ENCODE peak calls at places on chromosomes 3 and 15, in ten cellular contexts. One of them, this sample, is unnamed.

GRCh38 chr3:12993623-12994356 is 79.4 kb downstream of the IQSEC1 start:
- DNase-seq in amniotic epithelial cell: no peak
- DNase-seq in HFF-Myc: no peak
- DNase-seq in psoas muscle: peak
- DNase-seq in lung microvascular endothelial cell: no peak
- DNase-seq in ELF-1: peak
- DNase-seq in cerebellar cortex: no peak
- DNase-seq in left ventricle myocardium inferior: no peak
- DNase-seq in EH: peak
- DNase-seq in activated T-cell treated with anti-CD3 and anti-CD28 coated beads, Interleukin-2, amount 50 U/mL, for 48 hours: no peak
- DNase-seq in this sample: peak

GRCh38 chr15:77497942-77498361 is 77.3 kb downstream of the HMG20A start:
- DNase-seq in cerebellar cortex: peak
- DNase-seq in EH: peak
- DNase-seq in HFF-Myc: no peak
- DNase-seq in amniotic epithelial cell: no peak
- DNase-seq in lung microvascular endothelial cell: no peak
- DNase-seq in activated T-cell treated with anti-CD3 and anti-CD28 coated beads, Interleukin-2, amount 50 U/mL, for 48 hours: no peak
- DNase-seq in ELF-1: peak
- DNase-seq in left ventricle myocardium inferior: no peak
- DNase-seq in psoas muscle: peak
- DNase-seq in this sample: no peak

GRCh38 chr15:47675735-47676134 is 41.6 kb upstream of the SEMA6D start:
- DNase-seq in ELF-1: peak
- DNase-seq in psoas muscle: no peak
- DNase-seq in EH: no peak
- DNase-seq in amniotic epithelial cell: no peak
- DNase-seq in lung microvascular endothelial cell: no peak
- DNase-seq in cerebellar cortex: no peak
- DNase-seq in HFF-Myc: no peak
- DNase-seq in activated T-cell treated with anti-CD3 and anti-CD28 coated beads, Interleukin-2, amount 50 U/mL, for 48 hours: no peak
- DNase-seq in left ventricle myocardium inferior: no peak
- DNase-seq in this sample: no peak

GRCh38 chr3:22451501-22451900 is 700.5 kb upstream of the ZNF385D start:
- DNase-seq in EH: no peak
- DNase-seq in activated T-cell treated with anti-CD3 and anti-CD28 coated beads, Interleukin-2, amount 50 U/mL, for 48 hours: no peak
- DNase-seq in cerebellar cortex: peak
- DNase-seq in HFF-Myc: no peak
- DNase-seq in lung microvascular endothelial cell: no peak
- DNase-seq in ELF-1: no peak
- DNase-seq in amniotic epithelial cell: no peak
- DNase-seq in left ventricle myocardium inferior: no peak
- DNase-seq in psoas muscle: no peak
- DNase-seq in this sample: no peak

GRCh38 chr3:127690823-127691452 is 18.2 kb downstream of the ABTB1 start:
- DNase-seq in ELF-1: peak
- DNase-seq in psoas muscle: peak
- DNase-seq in cerebellar cortex: no peak
- DNase-seq in lung microvascular endothelial cell: peak
- DNase-seq in EH: peak
- DNase-seq in activated T-cell treated with anti-CD3 and anti-CD28 coated beads, Interleukin-2, amount 50 U/mL, for 48 hours: no peak
- DNase-seq in left ventricle myocardium inferior: peak
- DNase-seq in amniotic epithelial cell: peak
- DNase-seq in HFF-Myc: no peak
- DNase-seq in this sample: peak

GRCh38 chr15:57510647-57511046 is 81.1 kb upstream of the MYZAP start:
- DNase-seq in lung microvascular endothelial cell: no peak
- DNase-seq in amniotic epithelial cell: peak
- DNase-seq in left ventricle myocardium inferior: peak
- DNase-seq in ELF-1: no peak
- DNase-seq in cerebellar cortex: no peak
- DNase-seq in activated T-cell treated with anti-CD3 and anti-CD28 coated beads, Interleukin-2, amount 50 U/mL, for 48 hours: no peak
- DNase-seq in HFF-Myc: no peak
- DNase-seq in psoas muscle: no peak
- DNase-seq in EH: no peak
- DNase-seq in this sample: no peak

GRCh38 chr15:72242775-72243370 is 11.9 kb upstream of the PKM start:
- DNase-seq in lung microvascular endothelial cell: no peak
- DNase-seq in EH: no peak
- DNase-seq in left ventricle myocardium inferior: no peak
- DNase-seq in activated T-cell treated with anti-CD3 and anti-CD28 coated beads, Interleukin-2, amount 50 U/mL, for 48 hours: no peak
- DNase-seq in psoas muscle: no peak
- DNase-seq in HFF-Myc: no peak
- DNase-seq in amniotic epithelial cell: no peak
- DNase-seq in ELF-1: no peak
- DNase-seq in cerebellar cortex: peak
- DNase-seq in this sample: no peak

GRCh38 chr3:19347701-19348100 is 199.4 kb downstream of the KCNH8 start:
- DNase-seq in left ventricle myocardium inferior: no peak
- DNase-seq in HFF-Myc: no peak
- DNase-seq in activated T-cell treated with anti-CD3 and anti-CD28 coated beads, Interleukin-2, amount 50 U/mL, for 48 hours: no peak
- DNase-seq in amniotic epithelial cell: no peak
- DNase-seq in cerebellar cortex: no peak
- DNase-seq in lung microvascular endothelial cell: no peak
- DNase-seq in ELF-1: no peak
- DNase-seq in psoas muscle: no peak
- DNase-seq in EH: no peak
- DNase-seq in this sample: no peak

GRCh38 chr15:43762824-43763223 is 13.9 kb downstream of the ELL3 start:
- DNase-seq in activated T-cell treated with anti-CD3 and anti-CD28 coated beads, Interleukin-2, amount 50 U/mL, for 48 hours: no peak
- DNase-seq in ELF-1: no peak
- DNase-seq in psoas muscle: no peak
- DNase-seq in lung microvascular endothelial cell: no peak
- DNase-seq in HFF-Myc: no peak
- DNase-seq in left ventricle myocardium inferior: no peak
- DNase-seq in EH: no peak
- DNase-seq in cerebellar cortex: no peak
- DNase-seq in amniotic epithelial cell: no peak
- DNase-seq in this sample: no peak

GRCh38 chr3:180457238-180457637 is 144.7 kb upstream of the TTC14 start:
- DNase-seq in psoas muscle: no peak
- DNase-seq in HFF-Myc: no peak
- DNase-seq in ELF-1: no peak
- DNase-seq in cerebellar cortex: no peak
- DNase-seq in amniotic epithelial cell: no peak
- DNase-seq in EH: no peak
- DNase-seq in lung microvascular endothelial cell: no peak
- DNase-seq in activated T-cell treated with anti-CD3 and anti-CD28 coated beads, Interleukin-2, amount 50 U/mL, for 48 hours: no peak
- DNase-seq in left ventricle myocardium inferior: no peak
- DNase-seq in this sample: no peak

GRCh38 chr15:76885212-76885611 is 19.9 kb downstream of the SCAPER start:
- DNase-seq in lung microvascular endothelial cell: no peak
- DNase-seq in activated T-cell treated with anti-CD3 and anti-CD28 coated beads, Interleukin-2, amount 50 U/mL, for 48 hours: no peak
- DNase-seq in cerebellar cortex: no peak
- DNase-seq in HFF-Myc: no peak
- DNase-seq in amniotic epithelial cell: no peak
- DNase-seq in EH: no peak
- DNase-seq in psoas muscle: no peak
- DNase-seq in ELF-1: no peak
- DNase-seq in left ventricle myocardium inferior: no peak
- DNase-seq in this sample: no peak

GRCh38 chr3:52441772-52442332 is 3.1 kb downstream of the SEMA3G start:
- DNase-seq in lung microvascular endothelial cell: no peak
- DNase-seq in HFF-Myc: no peak
- DNase-seq in psoas muscle: no peak
- DNase-seq in activated T-cell treated with anti-CD3 and anti-CD28 coated beads, Interleukin-2, amount 50 U/mL, for 48 hours: no peak
- DNase-seq in ELF-1: no peak
- DNase-seq in left ventricle myocardium inferior: no peak
- DNase-seq in amniotic epithelial cell: no peak
- DNase-seq in EH: no peak
- DNase-seq in cerebellar cortex: no peak
- DNase-seq in this sample: no peak

GRCh38 chr15:85620321-85621044 is 174.2 kb downstream of the KLHL25 start:
- DNase-seq in left ventricle myocardium inferior: no peak
- DNase-seq in activated T-cell treated with anti-CD3 and anti-CD28 coated beads, Interleukin-2, amount 50 U/mL, for 48 hours: no peak
- DNase-seq in ELF-1: no peak
- DNase-seq in EH: peak
- DNase-seq in amniotic epithelial cell: peak
- DNase-seq in cerebellar cortex: no peak
- DNase-seq in psoas muscle: no peak
- DNase-seq in lung microvascular endothelial cell: peak
- DNase-seq in HFF-Myc: no peak
- DNase-seq in this sample: no peak

GRCh38 chr15:36335659-36336058 is 243.8 kb upstream of the CDIN1 start:
- DNase-seq in psoas muscle: no peak
- DNase-seq in lung microvascular endothelial cell: no peak
- DNase-seq in amniotic epithelial cell: no peak
- DNase-seq in EH: no peak
- DNase-seq in cerebellar cortex: no peak
- DNase-seq in HFF-Myc: no peak
- DNase-seq in left ventricle myocardium inferior: no peak
- DNase-seq in ELF-1: no peak
- DNase-seq in activated T-cell treated with anti-CD3 and anti-CD28 coated beads, Interleukin-2, amount 50 U/mL, for 48 hours: no peak
- DNase-seq in this sample: no peak

GRCh38 chr3:194555175-194556062 is 68.6 kb upstream of the ATP13A3 start:
- DNase-seq in ELF-1: no peak
- DNase-seq in lung microvascular endothelial cell: no peak
- DNase-seq in cerebellar cortex: no peak
- DNase-seq in EH: no peak
- DNase-seq in psoas muscle: no peak
- DNase-seq in left ventricle myocardium inferior: no peak
- DNase-seq in activated T-cell treated with anti-CD3 and anti-CD28 coated beads, Interleukin-2, amount 50 U/mL, for 48 hours: no peak
- DNase-seq in amniotic epithelial cell: no peak
- DNase-seq in HFF-Myc: no peak
- DNase-seq in this sample: no peak

GRCh38 chr15:39248204-39248603 is 332.7 kb upstream of the THBS1 start:
- DNase-seq in ELF-1: no peak
- DNase-seq in activated T-cell treated with anti-CD3 and anti-CD28 coated beads, Interleukin-2, amount 50 U/mL, for 48 hours: no peak
- DNase-seq in amniotic epithelial cell: no peak
- DNase-seq in EH: peak
- DNase-seq in cerebellar cortex: no peak
- DNase-seq in lung microvascular endothelial cell: peak
- DNase-seq in HFF-Myc: no peak
- DNase-seq in psoas muscle: no peak
- DNase-seq in left ventricle myocardium inferior: peak
- DNase-seq in this sample: peak

GRCh38 chr3:33942483-33943150 is 144.2 kb downstream of the PDCD6IP start:
- DNase-seq in amniotic epithelial cell: peak
- DNase-seq in left ventricle myocardium inferior: no peak
- DNase-seq in ELF-1: no peak
- DNase-seq in cerebellar cortex: no peak
- DNase-seq in lung microvascular endothelial cell: no peak
- DNase-seq in psoas muscle: no peak
- DNase-seq in HFF-Myc: no peak
- DNase-seq in EH: no peak
- DNase-seq in activated T-cell treated with anti-CD3 and anti-CD28 coated beads, Interleukin-2, amount 50 U/mL, for 48 hours: no peak
- DNase-seq in this sample: no peak

GRCh38 chr3:170055209-170055608 is 17.4 kb downstream of the GPR160 start:
- DNase-seq in ELF-1: no peak
- DNase-seq in EH: peak
- DNase-seq in activated T-cell treated with anti-CD3 and anti-CD28 coated beads, Interleukin-2, amount 50 U/mL, for 48 hours: no peak
- DNase-seq in psoas muscle: no peak
- DNase-seq in amniotic epithelial cell: peak
- DNase-seq in lung microvascular endothelial cell: no peak
- DNase-seq in HFF-Myc: no peak
- DNase-seq in cerebellar cortex: no peak
- DNase-seq in left ventricle myocardium inferior: no peak
- DNase-seq in this sample: no peak

GRCh38 chr3:60594025-60594424 is 657.2 kb downstream of the FHIT start:
- DNase-seq in left ventricle myocardium inferior: peak
- DNase-seq in psoas muscle: peak
- DNase-seq in amniotic epithelial cell: peak
- DNase-seq in HFF-Myc: no peak
- DNase-seq in ELF-1: no peak
- DNase-seq in cerebellar cortex: no peak
- DNase-seq in activated T-cell treated with anti-CD3 and anti-CD28 coated beads, Interleukin-2, amount 50 U/mL, for 48 hours: no peak
- DNase-seq in lung microvascular endothelial cell: no peak
- DNase-seq in EH: no peak
- DNase-seq in this sample: peak

GRCh38 chr3:143455480-143455879 is 335.9 kb downstream of the CHST2 start:
- DNase-seq in psoas muscle: no peak
- DNase-seq in left ventricle myocardium inferior: no peak
- DNase-seq in EH: no peak
- DNase-seq in amniotic epithelial cell: no peak
- DNase-seq in HFF-Myc: no peak
- DNase-seq in cerebellar cortex: no peak
- DNase-seq in ELF-1: no peak
- DNase-seq in lung microvascular endothelial cell: no peak
- DNase-seq in activated T-cell treated with anti-CD3 and anti-CD28 coated beads, Interleukin-2, amount 50 U/mL, for 48 hours: no peak
- DNase-seq in this sample: no peak

GRCh38 chr3:5264093-5264610 is 76.6 kb downstream of the EDEM1 start:
- DNase-seq in ELF-1: no peak
- DNase-seq in EH: peak
- DNase-seq in cerebellar cortex: no peak
- DNase-seq in amniotic epithelial cell: peak
- DNase-seq in psoas muscle: no peak
- DNase-seq in HFF-Myc: no peak
- DNase-seq in lung microvascular endothelial cell: no peak
- DNase-seq in activated T-cell treated with anti-CD3 and anti-CD28 coated beads, Interleukin-2, amount 50 U/mL, for 48 hours: no peak
- DNase-seq in left ventricle myocardium inferior: no peak
- DNase-seq in this sample: no peak

GRCh38 chr15:87827126-87827525 is 429.4 kb downstream of the NTRK3 start:
- DNase-seq in cerebellar cortex: no peak
- DNase-seq in left ventricle myocardium inferior: no peak
- DNase-seq in EH: peak
- DNase-seq in ELF-1: no peak
- DNase-seq in HFF-Myc: no peak
- DNase-seq in amniotic epithelial cell: peak
- DNase-seq in lung microvascular endothelial cell: no peak
- DNase-seq in psoas muscle: no peak
- DNase-seq in activated T-cell treated with anti-CD3 and anti-CD28 coated beads, Interleukin-2, amount 50 U/mL, for 48 hours: no peak
- DNase-seq in this sample: no peak

GRCh38 chr15:39486546-39487081 is 94.3 kb upstream of the THBS1 start:
- DNase-seq in cerebellar cortex: no peak
- DNase-seq in EH: no peak
- DNase-seq in HFF-Myc: no peak
- DNase-seq in amniotic epithelial cell: no peak
- DNase-seq in left ventricle myocardium inferior: no peak
- DNase-seq in activated T-cell treated with anti-CD3 and anti-CD28 coated beads, Interleukin-2, amount 50 U/mL, for 48 hours: no peak
- DNase-seq in ELF-1: no peak
- DNase-seq in psoas muscle: no peak
- DNase-seq in lung microvascular endothelial cell: peak
- DNase-seq in this sample: no peak

GRCh38 chr3:121557426-121557934 is 10.3 kb upstream of the ARGFX start:
- DNase-seq in HFF-Myc: no peak
- DNase-seq in left ventricle myocardium inferior: no peak
- DNase-seq in EH: no peak
- DNase-seq in lung microvascular endothelial cell: no peak
- DNase-seq in psoas muscle: no peak
- DNase-seq in activated T-cell treated with anti-CD3 and anti-CD28 coated beads, Interleukin-2, amount 50 U/mL, for 48 hours: no peak
- DNase-seq in amniotic epithelial cell: no peak
- DNase-seq in ELF-1: no peak
- DNase-seq in cerebellar cortex: no peak
- DNase-seq in this sample: no peak

GRCh38 chr3:43770426-43771103 is 79.8 kb downstream of the ABHD5 start:
- DNase-seq in EH: peak
- DNase-seq in cerebellar cortex: peak
- DNase-seq in HFF-Myc: no peak
- DNase-seq in ELF-1: no peak
- DNase-seq in activated T-cell treated with anti-CD3 and anti-CD28 coated beads, Interleukin-2, amount 50 U/mL, for 48 hours: peak
- DNase-seq in psoas muscle: peak
- DNase-seq in left ventricle myocardium inferior: peak
- DNase-seq in lung microvascular endothelial cell: peak
- DNase-seq in amniotic epithelial cell: peak
- DNase-seq in this sample: peak

GRCh38 chr15:85764649-85765277 is 30.0 kb downstream of the KLHL25 start:
- DNase-seq in ELF-1: no peak
- DNase-seq in left ventricle myocardium inferior: no peak
- DNase-seq in EH: peak
- DNase-seq in amniotic epithelial cell: no peak
- DNase-seq in psoas muscle: no peak
- DNase-seq in HFF-Myc: no peak
- DNase-seq in activated T-cell treated with anti-CD3 and anti-CD28 coated beads, Interleukin-2, amount 50 U/mL, for 48 hours: no peak
- DNase-seq in cerebellar cortex: no peak
- DNase-seq in lung microvascular endothelial cell: peak
- DNase-seq in this sample: no peak

GRCh38 chr3:39513801-39514369 is 46.4 kb downstream of the MOBP start:
- DNase-seq in EH: no peak
- DNase-seq in lung microvascular endothelial cell: no peak
- DNase-seq in activated T-cell treated with anti-CD3 and anti-CD28 coated beads, Interleukin-2, amount 50 U/mL, for 48 hours: no peak
- DNase-seq in HFF-Myc: no peak
- DNase-seq in amniotic epithelial cell: no peak
- DNase-seq in cerebellar cortex: no peak
- DNase-seq in psoas muscle: no peak
- DNase-seq in left ventricle myocardium inferior: no peak
- DNase-seq in ELF-1: no peak
- DNase-seq in this sample: no peak

GRCh38 chr3:110773413-110773954 is 298.1 kb upstream of the NECTIN3 start:
- DNase-seq in lung microvascular endothelial cell: peak
- DNase-seq in activated T-cell treated with anti-CD3 and anti-CD28 coated beads, Interleukin-2, amount 50 U/mL, for 48 hours: no peak
- DNase-seq in ELF-1: peak
- DNase-seq in HFF-Myc: peak
- DNase-seq in EH: peak
- DNase-seq in cerebellar cortex: no peak
- DNase-seq in amniotic epithelial cell: peak
- DNase-seq in psoas muscle: no peak
- DNase-seq in left ventricle myocardium inferior: no peak
- DNase-seq in this sample: no peak